ENCODE peak calls at places on chromosome 13, in eight cellular contexts. E is H1, P is transverse colon, M is K562, S is endothelial cell of umbilical vein, R is GM12878, U is prostate gland, A is stomach. I is an unnamed sample.

GRCh38 chr13:92483894-92484293 is 742.7 kb upstream of the GPC6 start:
- DNase-seq in E (no peak), P (no peak), M (no peak), S (no peak), R (no peak), U (no peak), A (no peak), I (no peak)

GRCh38 chr13:53941588-53942190 is 913.1 kb downstream of the OLFM4 start:
- DNase-seq in E (no peak), P (no peak), M (no peak), S (no peak), R (no peak), U (no peak), A (no peak), I (no peak)

GRCh38 chr13:54185101-54185500 is 1156.5 kb downstream of the OLFM4 start:
- DNase-seq in E (no peak), P (no peak), M (no peak), S (no peak), R (no peak), U (no peak), A (no peak), I (no peak)

GRCh38 chr13:42539670-42540069 is 34.3 kb upstream of the TNFSF11 start:
- DNase-seq in E (no peak), P (no peak), M (no peak), S (peak; percentile 75), R (no peak), U (no peak), A (no peak), I (no peak)

GRCh38 chr13:43331676-43332075 is 308.3 kb downstream of the DNAJC15 start:
- DNase-seq in E (no peak), P (no peak), M (no peak), S (no peak), R (no peak), U (peak; percentile 28), A (no peak), I (no peak)

GRCh38 chr13:47112205-47112896 is 215.5 kb upstream of the HTR2A start:
- DNase-seq in E (no peak), P (no peak), M (peak; percentile 51), S (no peak), R (no peak), U (no peak), A (no peak), I (no peak)

GRCh38 chr13:28684257-28684656 is 25.3 kb downstream of the POMP start:
- DNase-seq in E (peak; percentile 85), P (peak; percentile 25), M (no peak), S (no peak), R (no peak), U (no peak), A (no peak), I (no peak)

GRCh38 chr13:78102121-78102677 is 183.6 kb upstream of the EDNRB start:
- DNase-seq in E (no peak), P (peak; percentile 9), M (no peak), S (peak; percentile 41), R (peak; percentile 5), U (no peak), A (no peak), I (peak; percentile 91)

GRCh38 chr13:93715866-93716265 is 489.3 kb downstream of the GPC6 start:
- DNase-seq in E (no peak), P (no peak), M (no peak), S (no peak), R (no peak), U (no peak), A (no peak), I (no peak)

GRCh38 chr13:93714171-93714570 is 487.6 kb downstream of the GPC6 start:
- DNase-seq in E (no peak), P (no peak), M (no peak), S (no peak), R (no peak), U (no peak), A (no peak), I (no peak)

GRCh38 chr13:93721483-93721882 is 494.9 kb downstream of the GPC6 start:
- DNase-seq in E (no peak), P (no peak), M (no peak), S (no peak), R (no peak), U (no peak), A (no peak), I (no peak)

GRCh38 chr13:93716623-93717022 is 490.0 kb downstream of the GPC6 start:
- DNase-seq in E (no peak), P (no peak), M (no peak), S (no peak), R (no peak), U (no peak), A (no peak), I (no peak)
- TF ChIP-seq POLR2A in E (no peak), P (no peak), M (no peak), S (no peak), R (no peak), U (no peak), A (no peak), I (no peak)

DNA sequence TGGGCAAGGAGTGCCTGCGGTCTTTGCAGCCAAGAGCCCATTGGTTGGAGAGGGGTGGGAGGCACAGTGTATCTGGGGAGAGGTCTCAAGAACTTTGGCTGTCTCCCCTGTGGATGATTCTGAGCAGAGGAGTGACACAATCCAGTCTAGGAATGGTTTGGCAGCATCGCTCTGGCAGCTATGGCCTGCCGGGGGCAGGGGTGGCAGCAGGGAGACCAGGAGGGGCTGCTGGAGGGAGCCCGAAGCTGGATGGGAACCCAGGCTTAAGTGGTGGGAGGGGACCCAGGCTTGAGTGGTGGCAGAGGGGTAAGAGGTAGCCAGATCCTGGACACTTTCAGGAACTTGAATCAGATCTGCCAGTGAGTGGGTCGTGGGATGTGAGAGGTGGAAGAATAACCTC is 30.1 kb upstream of the C1QTNF9 start:
- DNase-seq in E (no peak), P (no peak), M (no peak), S (no peak), R (no peak), U (no peak), A (peak; percentile 18), I (no peak)
- TF ChIP-seq POLR2AphosphoS5 in E (no peak), P (no peak), M (no peak), S (no peak), R (no peak), U (no peak), A (no peak), I (no peak)

DNA sequence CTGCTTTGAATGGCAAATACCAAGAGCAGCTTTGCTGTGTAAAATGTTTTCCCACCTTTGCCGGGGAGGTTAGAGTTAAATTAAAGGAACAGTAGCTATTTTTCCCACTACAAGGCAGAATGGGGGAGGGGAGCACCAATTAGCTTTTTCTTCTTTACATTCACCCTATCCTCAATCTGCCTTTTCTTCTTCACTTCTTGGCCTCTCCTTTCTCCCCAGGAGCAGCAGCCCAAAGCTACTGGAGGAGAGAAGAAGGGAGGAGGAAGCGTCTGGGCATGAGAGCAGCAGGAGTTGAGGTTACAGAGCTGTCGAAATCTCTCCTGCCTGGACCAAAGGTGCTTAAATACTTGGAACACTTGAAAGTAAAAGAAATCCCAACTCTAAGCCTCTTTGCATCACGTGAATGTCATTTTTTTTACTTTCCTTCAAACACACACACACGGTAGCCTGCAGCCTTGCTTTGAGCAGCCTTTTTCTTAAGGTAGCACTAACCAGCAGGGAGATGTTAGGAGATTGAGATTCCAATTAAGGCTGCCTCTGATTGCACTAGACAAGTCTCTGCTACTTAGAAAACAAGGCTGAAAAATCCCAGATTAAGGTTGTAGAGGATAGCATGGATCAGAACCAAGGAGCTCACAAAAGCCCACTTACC is 38.9 kb upstream of the WASF3 start:
- DNase-seq in E (peak; percentile 48), P (no peak), M (no peak), S (no peak), R (no peak), U (no peak), A (no peak), I (no peak)
- H3K27ac ChIP-seq in E (peak overlapping the region; percentile 67), P (no peak overlapping the region), M (no peak overlapping the region), S (no peak overlapping the region), R (no peak overlapping the region), U (no peak overlapping the region), A (no peak overlapping the region), I (no peak overlapping the region)

DNA sequence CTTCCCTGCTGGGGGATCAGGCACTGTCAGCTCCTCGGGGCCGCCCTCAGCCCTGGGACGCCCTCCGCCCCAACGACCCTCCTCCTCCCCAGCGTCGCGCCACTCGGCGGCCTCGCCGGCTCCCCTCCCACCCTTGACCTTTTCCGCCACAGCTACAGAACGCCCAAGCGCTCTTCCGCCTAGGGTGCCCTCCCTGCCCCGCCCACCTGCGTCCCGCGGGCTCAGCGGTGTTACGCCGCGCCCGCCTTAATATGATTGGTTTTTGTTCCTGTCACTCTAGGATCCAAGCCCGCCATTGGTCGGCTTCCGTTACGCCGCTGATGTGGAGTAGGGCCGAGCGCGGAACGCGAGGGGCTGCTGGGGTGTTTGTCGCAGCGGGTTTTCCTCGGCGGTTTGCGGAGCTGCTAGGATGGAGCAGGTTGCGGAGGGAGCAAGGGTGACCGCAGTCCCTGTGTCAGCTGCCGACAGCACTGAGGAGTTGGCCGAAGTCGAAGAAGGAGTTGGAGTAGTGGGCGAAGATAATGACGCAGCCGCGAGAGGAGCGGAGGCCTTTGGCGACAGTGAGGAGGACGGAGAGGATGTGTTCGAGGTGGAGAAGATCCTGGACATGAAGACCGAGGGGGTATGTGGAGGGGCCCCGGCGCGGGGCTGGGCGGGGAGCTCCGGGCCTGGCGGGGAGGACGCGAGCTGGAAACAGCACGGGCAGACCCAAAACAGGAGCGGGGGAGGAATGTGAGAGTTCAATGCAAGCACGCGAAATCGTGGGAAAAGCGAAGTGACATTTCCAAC is at the start of gene MPHOSPH8:
- DNase-seq in E (peak; percentile 95), P (peak; percentile 97), M (peak; percentile 95), S (peak; percentile 96), R (peak; percentile 84), U (peak; percentile 96), A (peak; percentile 96), I (peak; percentile 97)
- TF ChIP-seq POLR2A in E (no peak), P (peak; percentile 87), M (peak; percentile 79), S (no peak), R (peak; percentile 91), U (peak; percentile 92), A (no peak), I (peak; percentile 90)

GRCh38 chr13:40974460-40975407 is 44.4 kb downstream of the ELF1 start:
- DNase-seq in E (no peak), P (peak; percentile 20), M (peak; percentile 69), S (peak; percentile 51), R (no peak), U (no peak), A (no peak), I (no peak)
- TF ChIP-seq POLR2AphosphoS5 in E (no peak), P (no peak), M (peak; percentile 40), S (no peak), R (no peak), U (peak; percentile 72), A (peak; percentile 18), I (peak; percentile 88)

GRCh38 chr13:56528040-56528760 is 612.5 kb upstream of the PRR20A start:
- DNase-seq in E (no peak), P (no peak), M (no peak), S (no peak), R (no peak), U (no peak), A (no peak), I (no peak)
- H3K27ac ChIP-seq in E (no peak overlapping the region), P (no peak overlapping the region), M (no peak overlapping the region), S (no peak overlapping the region), R (no peak overlapping the region), U (no peak overlapping the region), A (no peak overlapping the region), I (no peak overlapping the region)

DNA sequence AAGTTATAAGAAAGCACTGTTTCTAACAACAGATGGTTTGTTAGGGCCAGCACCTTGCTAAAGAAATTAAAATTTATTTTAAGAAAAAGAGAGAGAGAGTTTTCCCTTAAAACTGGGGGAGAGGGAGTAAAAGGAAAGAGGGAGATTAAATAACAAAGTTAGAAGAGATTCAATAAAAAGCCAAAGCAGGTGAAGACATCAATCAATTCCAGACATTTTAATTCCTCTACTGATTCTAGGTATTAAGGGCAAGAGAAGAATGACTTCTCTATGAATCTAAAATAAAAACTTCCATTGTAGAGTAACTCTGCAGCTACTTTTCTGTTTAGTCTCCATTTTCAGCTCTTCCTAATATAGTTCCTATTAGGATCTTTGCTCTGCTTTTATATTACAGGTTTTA is 58.6 kb downstream of the TBC1D4 start:
- DNase-seq in E (no peak), P (no peak), M (no peak), S (no peak), R (no peak), U (no peak), A (no peak), I (no peak)
- TF ChIP-seq POLR2A in E (no peak), P (no peak), M (no peak), S (no peak), R (no peak), U (no peak), A (no peak), I (no peak)

I was measured in vagina.